ENCODE peak calls at places on chromosome 19, in nine cellular contexts. J, L, B, W, F, U, M, Y and I are unnamed samples.
A peak's percentile ranks its signal among the peaks of the same experiment; 100 is the strongest.

GRCh38 chr19:37845932-37846331 is 60.5 kb downstream of the WDR87 start:
- DNase-seq in J (no peak), L (no peak), B (peak; percentile 3), W (no peak), F (no peak), U (no peak), M (no peak), Y (peak; percentile 29), I (no peak)

GRCh38 chr19:14954071-14954655 is 12.9 kb downstream of the OR7C2 start:
- DNase-seq in J (no peak), L (no peak), B (no peak), W (no peak), F (no peak), U (no peak), M (peak; percentile 15), Y (no peak), I (no peak)

GRCh38 chr19:4197625-4198466 is 15.4 kb downstream of the ANKRD24 start:
- DNase-seq in J (no peak), L (no peak), B (peak; percentile 39), W (no peak), F (no peak), U (no peak), M (peak; percentile 19), Y (no peak), I (no peak)

GRCh38 chr19:32708457-32708856 is 11.1 kb upstream of the TDRD12 start:
- DNase-seq in J (no peak), L (no peak), B (no peak), W (no peak), F (no peak), U (no peak), M (no peak), Y (no peak), I (peak; percentile 71)

GRCh38 chr19:58181902-58182576 is 822 bp upstream of the ZNF274 start:
- DNase-seq in J (no peak), L (peak; percentile 48), B (peak; percentile 34), W (peak; percentile 27), F (no peak), U (no peak), M (peak; percentile 30), Y (peak; percentile 39), I (peak; percentile 48)

GRCh38 chr19:30406220-30406944 is 34.2 kb downstream of the ZNF536 start:
- DNase-seq in J (no peak), L (peak; percentile 13), B (peak; percentile 50), W (no peak), F (no peak), U (no peak), M (no peak), Y (no peak), I (no peak)

GRCh38 chr19:12937243-12938053 is 961 bp upstream of the CALR start:
- DNase-seq in J (peak; percentile 48), L (no peak), B (peak; percentile 74), W (no peak), F (no peak), U (no peak), M (no peak), Y (peak; percentile 25), I (peak; percentile 97)

GRCh38 chr19:55688422-55689218 is 13.6 kb downstream of the EPN1 start:
- DNase-seq in J (peak; percentile 18), L (no peak), B (no peak), W (peak; percentile 63), F (no peak), U (no peak), M (no peak), Y (no peak), I (no peak)

GRCh38 chr19:2382530-2383222 is 22.6 kb downstream of the TMPRSS9 start:
- DNase-seq in J (no peak), L (no peak), B (no peak), W (no peak), F (no peak), U (no peak), M (no peak), Y (no peak), I (no peak)

GRCh38 chr19:2381151-2381822 is 21.2 kb downstream of the TMPRSS9 start:
- DNase-seq in J (no peak), L (no peak), B (no peak), W (no peak), F (no peak), U (no peak), M (no peak), Y (no peak), I (no peak)

GRCh38 chr19:2389594-2389993 is 29.5 kb downstream of the TMPRSS9 start:
- DNase-seq in J (no peak), L (no peak), B (no peak), W (no peak), F (no peak), U (no peak), M (no peak), Y (no peak), I (no peak)

GRCh38 chr19:2387367-2388288 is 27.6 kb downstream of the TMPRSS9 start:
- DNase-seq in J (no peak), L (no peak), B (no peak), W (no peak), F (no peak), U (no peak), M (no peak), Y (no peak), I (no peak)

GRCh38 chr19:2385053-2385721 is 25.1 kb downstream of the TMPRSS9 start:
- DNase-seq in J (no peak), L (peak; percentile 37), B (peak; percentile 87), W (no peak), F (peak; percentile 23), U (no peak), M (peak; percentile 89), Y (peak; percentile 59), I (no peak)
- H3K4me3 ChIP-seq in J (no peak overlapping the region), L (no peak overlapping the region), B (peak overlapping the region; percentile 57), W (no peak overlapping the region), F (no peak overlapping the region), U (no peak overlapping the region), M (no peak overlapping the region), Y (peak overlapping the region; percentile 17), I (no peak overlapping the region)

GRCh38 chr19:17811681-17812080 is 9.6 kb downstream of the INSL3 start:
- DNase-seq in J (no peak), L (no peak), B (no peak), W (no peak), F (no peak), U (no peak), M (no peak), Y (no peak), I (no peak)

GRCh38 chr19:17811103-17811502 is 10.2 kb downstream of the INSL3 start:
- DNase-seq in J (no peak), L (no peak), B (no peak), W (no peak), F (no peak), U (no peak), M (no peak), Y (no peak), I (no peak)

GRCh38 chr19:17806945-17807344 is 12.0 kb downstream of the B3GNT3 start:
- DNase-seq in J (no peak), L (no peak), B (no peak), W (no peak), F (no peak), U (no peak), M (no peak), Y (no peak), I (no peak)

GRCh38 chr19:17807731-17808316 is 12.9 kb downstream of the B3GNT3 start:
- DNase-seq in J (no peak), L (no peak), B (no peak), W (no peak), F (no peak), U (no peak), M (no peak), Y (no peak), I (peak; percentile 39)

GRCh38 chr19:17812099-17812498 is 9.2 kb downstream of the INSL3 start:
- DNase-seq in J (no peak), L (no peak), B (no peak), W (no peak), F (no peak), U (no peak), M (no peak), Y (no peak), I (no peak)
- H3K4me3 ChIP-seq in J (no peak overlapping the region), L (no peak overlapping the region), B (no peak overlapping the region), W (no peak overlapping the region), F (no peak overlapping the region), U (no peak overlapping the region), M (no peak overlapping the region), Y (no peak overlapping the region), I (no peak overlapping the region)

DNA sequence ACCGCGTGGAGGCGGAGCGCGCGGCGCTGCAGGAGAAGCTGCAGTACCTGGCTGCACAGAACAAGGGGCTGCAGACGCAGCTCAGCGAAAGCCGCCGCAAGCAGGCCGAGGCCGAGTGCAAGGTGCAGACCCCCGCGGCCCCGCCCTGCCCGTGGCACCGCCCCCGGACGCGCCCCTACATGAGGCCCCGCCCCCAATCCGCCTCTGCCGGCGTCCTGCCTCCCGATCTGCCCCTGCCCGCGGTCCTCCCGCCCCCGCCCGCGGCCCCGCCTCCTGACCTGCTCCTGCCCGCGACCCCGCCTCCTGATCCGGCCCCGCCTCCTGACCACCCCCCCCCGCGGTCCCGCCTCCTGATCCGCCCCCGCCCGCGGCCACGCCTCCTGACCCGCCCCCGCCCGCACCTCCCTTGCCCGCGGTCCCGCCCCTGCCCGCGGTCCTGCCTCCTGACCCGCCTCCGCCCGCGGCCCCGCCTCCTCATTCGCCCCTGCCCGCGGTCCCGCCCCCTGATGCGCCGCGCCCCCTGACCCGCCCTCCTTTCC is 11.7 kb downstream of the PRR36 start:
- DNase-seq in J (peak; percentile 73), L (no peak), B (peak; percentile 56), W (peak; percentile 75), F (no peak), U (no peak), M (no peak), Y (peak; percentile 40), I (peak; percentile 57)
- H3K4me3 ChIP-seq in J (no peak overlapping the region), L (peak overlapping the region; percentile 51), B (no peak overlapping the region), W (no peak overlapping the region), F (no peak overlapping the region), U (peak overlapping the region; percentile 21), M (peak overlapping the region; percentile 30), Y (peak overlapping the region; percentile 6), I (no peak overlapping the region)

DNA sequence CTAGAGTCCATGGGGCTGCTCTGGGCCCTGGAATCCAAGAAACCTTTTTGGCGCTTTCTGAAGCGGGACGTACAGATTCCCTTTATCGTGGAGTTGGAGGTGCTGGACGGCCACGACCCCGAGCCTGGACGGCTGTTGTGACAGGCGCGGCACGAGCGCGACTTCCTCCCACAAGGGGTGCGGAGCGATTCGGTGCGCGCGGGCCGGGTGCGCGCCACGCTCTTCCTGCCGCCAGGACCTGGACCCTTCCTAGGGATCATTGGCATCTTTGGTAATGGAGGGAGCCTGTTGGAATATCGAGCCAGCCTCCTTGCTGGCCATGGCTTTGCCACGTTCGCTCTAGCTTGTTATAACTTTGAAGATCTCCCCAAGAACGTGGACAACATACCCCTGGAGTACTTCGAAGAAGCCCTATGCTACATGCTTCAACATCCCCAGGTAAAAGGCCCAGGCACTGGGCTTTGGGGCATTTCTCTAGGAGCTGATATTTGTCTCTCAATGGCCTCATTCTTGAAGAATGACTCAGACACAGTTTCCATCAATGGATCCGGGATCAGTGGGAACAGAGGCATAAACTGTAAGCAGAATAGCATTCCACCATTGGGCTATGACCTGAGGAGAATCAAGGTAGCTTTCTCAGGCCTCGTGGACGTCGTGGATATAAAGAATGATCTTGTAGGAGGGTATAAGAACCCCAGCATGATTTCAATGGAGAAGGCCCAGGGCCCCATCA is 3.5 kb upstream of the ZFP82 start:
- DNase-seq in J (peak; percentile 6), L (no peak), B (peak; percentile 9), W (no peak), F (no peak), U (no peak), M (no peak), Y (no peak), I (no peak)
- H3K4me3 ChIP-seq in J (no peak overlapping the region), L (peak overlapping the region; percentile 46), B (peak overlapping the region; percentile 75), W (peak overlapping the region; percentile 33), F (peak overlapping the region; percentile 33), U (peak overlapping the region; percentile 51), M (peak overlapping the region; percentile 17), Y (peak overlapping the region; percentile 48), I (no peak overlapping the region)

GRCh38 chr19:41327076-41327475 is 17.1 kb downstream of the CCDC97 start:
- DNase-seq in J (no peak), L (no peak), B (no peak), W (no peak), F (no peak), U (no peak), M (no peak), Y (no peak), I (no peak)
- H3K4me3 ChIP-seq in J (peak overlapping the region; percentile 72), L (no peak overlapping the region), B (no peak overlapping the region), W (no peak overlapping the region), F (no peak overlapping the region), U (no peak overlapping the region), M (no peak overlapping the region), Y (no peak overlapping the region), I (no peak overlapping the region)